ENCODE peak calls at places on chromosomes 3 and 15, in seven cellular contexts. C, G, Y, M, W, T and V are unnamed samples.

GRCh38 chr3:187783098-187783497 is 37.8 kb upstream of the BCL6 start:
- DNase-seq in C (no peak), G (peak; percentile 47), Y (peak; percentile 57), M (peak; percentile 95), W (no peak), T (peak; percentile 96), V (no peak)

GRCh38 chr15:68012911-68013310 is 41.2 kb upstream of the PIAS1 start:
- DNase-seq in C (no peak), G (peak; percentile 44), Y (peak; percentile 66), M (no peak), W (no peak), T (no peak), V (no peak)

GRCh38 chr3:149765762-149766334 is 13.6 kb upstream of the COMMD2 start:
- DNase-seq in C (no peak), G (no peak), Y (peak; percentile 37), M (peak; percentile 59), W (peak; percentile 55), T (peak; percentile 66), V (peak; percentile 29)

GRCh38 chr3:196792771-196793170 is 53.1 kb downstream of the PAK2 start:
- DNase-seq in C (no peak), G (peak; percentile 69), Y (peak; percentile 40), M (peak; percentile 82), W (no peak), T (peak; percentile 35), V (no peak)

GRCh38 chr3:133563186-133563591 is 10.3 kb upstream of the CDV3 start:
- DNase-seq in C (no peak), G (no peak), Y (no peak), M (no peak), W (no peak), T (peak; percentile 67), V (no peak)

GRCh38 chr3:31610700-31611275 is 78.1 kb downstream of the STT3B start:
- DNase-seq in C (peak; percentile 10), G (no peak), Y (peak; percentile 41), M (peak; percentile 77), W (peak; percentile 27), T (peak; percentile 63), V (no peak)

GRCh38 chr3:58793052-58793451 is 126.5 kb upstream of the FAM3D start:
- DNase-seq in C (no peak), G (no peak), Y (no peak), M (no peak), W (no peak), T (peak; percentile 19), V (no peak)

GRCh38 chr15:55221090-55222011 is 24.6 kb upstream of the RSL24D1 start:
- DNase-seq in C (no peak), G (peak; percentile 33), Y (peak; percentile 78), M (peak; percentile 48), W (peak; percentile 35), T (peak; percentile 95), V (peak; percentile 35)

GRCh38 chr3:174441588-174442316 is 417.4 kb upstream of the NAALADL2 start:
- DNase-seq in C (no peak), G (no peak), Y (no peak), M (peak; percentile 26), W (peak; percentile 17), T (peak; percentile 57), V (no peak)

GRCh38 chr15:55403531-55403930 is 4.6 kb downstream of the CCPG1 start:
- DNase-seq in C (no peak), G (no peak), Y (peak; percentile 7), M (no peak), W (no peak), T (peak; percentile 49), V (peak; percentile 85)

GRCh38 chr3:52299815-52300611 is 12.4 kb downstream of the GLYCTK start:
- DNase-seq in C (no peak), G (peak; percentile 36), Y (peak; percentile 84), M (peak; percentile 23), W (peak; percentile 50), T (peak; percentile 43), V (no peak)

GRCh38 chr3:197364410-197365071 is 66.1 kb upstream of the DLG1 start:
- DNase-seq in C (no peak), G (no peak), Y (no peak), M (peak; percentile 27), W (no peak), T (peak; percentile 30), V (no peak)

GRCh38 chr3:35562141-35562540 is 77.2 kb upstream of the ARPP21 start:
- DNase-seq in C (no peak), G (no peak), Y (no peak), M (no peak), W (no peak), T (no peak), V (no peak)

GRCh38 chr3:151895881-151896661 is 22.6 kb downstream of the SUCNR1 start:
- DNase-seq in C (no peak), G (no peak), Y (no peak), M (no peak), W (no peak), T (no peak), V (no peak)

GRCh38 chr15:64426845-64427465 is 33.4 kb upstream of the ZNF609 start:
- DNase-seq in C (peak; percentile 15), G (no peak), Y (peak; percentile 55), M (peak; percentile 51), W (peak; percentile 43), T (peak; percentile 51), V (peak; percentile 26)

GRCh38 chr3:156353535-156353934 is 201.4 kb downstream of the SSR3 start:
- DNase-seq in C (no peak), G (no peak), Y (no peak), M (no peak), W (no peak), T (peak; percentile 24), V (no peak)

GRCh38 chr3:66403268-66403990 is 97.4 kb downstream of the LRIG1 start:
- DNase-seq in C (no peak), G (no peak), Y (no peak), M (no peak), W (no peak), T (peak; percentile 67), V (no peak)

GRCh38 chr3:46895204-46895660 is 17.7 kb downstream of the PTH1R start:
- DNase-seq in C (peak; percentile 37), G (peak; percentile 68), Y (peak; percentile 80), M (peak; percentile 77), W (peak; percentile 49), T (peak; percentile 64), V (peak; percentile 57)

GRCh38 chr3:32640939-32641725 is 43.9 kb upstream of the CNOT10 start:
- DNase-seq in C (no peak), G (no peak), Y (no peak), M (no peak), W (no peak), T (peak; percentile 21), V (no peak)

GRCh38 chr3:69113536-69113935 is 8.9 kb downstream of the LMOD3 start:
- DNase-seq in C (no peak), G (no peak), Y (no peak), M (no peak), W (no peak), T (peak; percentile 38), V (no peak)

GRCh38 chr3:15800780-15801179 is 3.0 kb upstream of the ANKRD28 start:
- DNase-seq in C (no peak), G (no peak), Y (no peak), M (no peak), W (no peak), T (no peak), V (no peak)

GRCh38 chr3:15797600-15798303 is at the start of gene ANKRD28:
- DNase-seq in C (peak; percentile 86), G (peak; percentile 21), Y (peak; percentile 57), M (peak; percentile 98), W (peak; percentile 55), T (peak; percentile 96), V (peak; percentile 80)

GRCh38 chr3:15801298-15801697 is 3.5 kb upstream of the ANKRD28 start:
- DNase-seq in C (no peak), G (no peak), Y (no peak), M (no peak), W (no peak), T (no peak), V (no peak)

GRCh38 chr3:15798533-15799245 is 910 bp upstream of the ANKRD28 start:
- DNase-seq in C (no peak), G (no peak), Y (no peak), M (no peak), W (no peak), T (no peak), V (no peak)

GRCh38 chr3:15800327-15800726 is 2.5 kb upstream of the ANKRD28 start:
- DNase-seq in C (no peak), G (no peak), Y (no peak), M (no peak), W (no peak), T (no peak), V (no peak)
- H3K9me2 ChIP-seq in C (no peaks in the 10 kb centered on the region), G (no peaks in the 10 kb centered on the region), Y (no peaks in the 10 kb centered on the region), M (no peaks in the 10 kb centered on the region), W (no peaks in the 10 kb centered on the region), T (no peaks in the 10 kb centered on the region), V (no peaks in the 10 kb centered on the region)

GRCh38 chr15:61083081-61083780 is 145.9 kb downstream of the RORA start:
- DNase-seq in C (no peak), G (no peak), Y (no peak), M (no peak), W (no peak), T (no peak), V (no peak)
- TF ChIP-seq EZH2 in C (no peak), G (no peak), Y (no peak), M (no peak), W (no peak), T (no peak), V (no peak)

DNA sequence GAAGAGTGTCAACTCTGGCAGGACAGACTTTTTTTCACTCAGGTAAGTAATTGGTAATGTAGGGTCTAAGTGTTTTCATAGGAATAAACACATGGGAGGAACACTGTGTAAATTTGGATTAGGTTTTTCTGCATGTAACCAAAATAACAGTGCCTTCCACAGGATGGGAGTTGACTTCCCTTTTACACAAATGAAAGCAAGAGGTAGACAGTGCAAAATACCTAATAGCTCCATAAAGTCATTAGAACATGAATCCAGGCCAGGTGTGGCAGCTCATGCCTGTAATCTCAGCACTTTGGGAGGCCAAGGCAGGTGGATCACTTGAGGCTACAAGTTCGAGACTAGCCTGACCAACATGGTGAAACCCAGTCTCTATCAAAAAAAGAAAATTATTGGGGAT is 25.5 kb upstream of the MYO1E start:
- DNase-seq in C (no peak), G (no peak), Y (no peak), M (no peak), W (no peak), T (no peak), V (no peak)
- H3K9me2 ChIP-seq in C (no peaks in the 10 kb centered on the region), G (no peaks in the 10 kb centered on the region), Y (no peaks in the 10 kb centered on the region), M (no peaks in the 10 kb centered on the region), W (no peaks in the 10 kb centered on the region), T (no peaks in the 10 kb centered on the region), V (no peaks in the 10 kb centered on the region)

GRCh38 chr3:27800261-27800660 is 78.1 kb upstream of the EOMES start:
- DNase-seq in C (no peak), G (no peak), Y (no peak), M (no peak), W (no peak), T (peak; percentile 13), V (no peak)
- TF ChIP-seq EZH2 in C (no peak), G (no peak), Y (no peak), M (no peak), W (no peak), T (no peak), V (no peak)

DNA sequence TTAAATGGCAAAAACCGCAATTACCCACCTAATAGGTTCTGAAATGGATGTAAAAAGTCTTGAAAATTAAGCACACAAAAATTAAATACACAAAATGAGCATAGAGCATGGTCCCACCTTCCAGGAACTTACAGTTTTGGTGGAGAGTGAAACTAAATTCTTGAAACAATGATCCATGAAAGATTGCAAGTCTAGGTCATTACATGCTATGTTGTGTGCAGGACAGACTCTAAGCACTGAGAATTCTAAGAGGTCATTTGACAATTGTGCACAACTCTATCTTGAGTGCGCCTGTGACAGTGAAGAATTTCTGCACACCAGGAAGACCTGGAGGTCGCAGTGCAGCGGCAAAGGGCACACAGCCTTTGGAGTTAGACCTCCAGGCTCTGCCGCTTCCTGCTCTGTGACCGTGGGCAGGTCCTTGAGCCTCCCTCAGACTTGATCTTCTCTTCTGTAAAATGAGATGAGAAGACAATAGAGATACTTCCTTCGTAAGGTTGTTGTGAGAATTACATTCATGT is 153.3 kb upstream of the TPM1 start:
- DNase-seq in C (no peak), G (no peak), Y (no peak), M (no peak), W (no peak), T (no peak), V (no peak)
- H3K9me2 ChIP-seq in C (no peaks in the 10 kb centered on the region), G (no peaks in the 10 kb centered on the region), Y (no peaks in the 10 kb centered on the region), M (no peaks in the 10 kb centered on the region), W (no peaks in the 10 kb centered on the region), T (no peaks in the 10 kb centered on the region), V (no peaks in the 10 kb centered on the region)